ENCODE peak calls at places on chromosomes 4 and X, in six cellular contexts. D, T, L, Z, P and V are unnamed samples.

GRCh38 chr4:24514808-24515207 is 69.5 kb downstream of the DHX15 start:
- DNase-seq in D (no peak), T (no peak), P (no peak), L (no peak), Z (no peak), V (no peak)

GRCh38 chr4:7721984-7722551 is 217.6 kb downstream of the AFAP1 start:
- DNase-seq in P (no peak), D (no peak), L (peak), T (no peak), Z (no peak), V (no peak)

GRCh38 chr4:112552668-112553067 is 36.7 kb upstream of the NEUROG2 start:
- DNase-seq in T (no peak), L (no peak), P (peak), Z (peak), D (no peak), V (no peak)

GRCh38 chrX:121457096-121457495 is 409.7 kb downstream of the GLUD2 start:
- DNase-seq in T (no peak), P (no peak), L (no peak), Z (no peak), D (no peak), V (no peak)

GRCh38 chr4:88823058-88823919 is 125.7 kb upstream of the NAP1L5 start:
- DNase-seq in L (peak), P (peak), Z (peak), T (peak), D (peak), V (peak)

GRCh38 chr4:685681-686218 is 3.2 kb downstream of the SLC49A3 start:
- DNase-seq in D (no peak), L (no peak), P (no peak), Z (no peak), T (no peak), V (no peak)

GRCh38 chrX:138255373-138255772 is 456.1 kb downstream of the FGF13 start:
- DNase-seq in L (no peak), Z (no peak), T (no peak), P (no peak), D (no peak), V (no peak)

GRCh38 chrX:47242321-47242720 is 9.5 kb downstream of the USP11 start:
- DNase-seq in Z (no peak), D (no peak), T (no peak), P (no peak), L (no peak), V (no peak)

GRCh38 chr4:152340818-152341217 is 195.1 kb downstream of the FBXW7 start:
- DNase-seq in P (no peak), T (no peak), L (no peak), Z (peak), D (no peak), V (no peak)

GRCh38 chr4:89303989-89304388 is 3.6 kb downstream of the GPRIN3 start:
- DNase-seq in L (no peak), D (no peak), P (no peak), T (no peak), Z (no peak), V (no peak)

GRCh38 chr4:83929550-83929949 is 393.6 kb downstream of the GPAT3 start:
- DNase-seq in P (no peak), L (no peak), T (no peak), Z (no peak), D (no peak), V (no peak)

GRCh38 chrX:78377186-78377585 is 49.8 kb upstream of the CYSLTR1 start:
- DNase-seq in P (no peak), L (no peak), Z (no peak), T (no peak), D (no peak), V (no peak)

GRCh38 chrX:24495700-24496099 is 30.6 kb downstream of the PDK3 start:
- DNase-seq in L (no peak), Z (no peak), D (no peak), P (no peak), T (no peak), V (no peak)

GRCh38 chrX:24494544-24495113 is 29.5 kb downstream of the PDK3 start:
- DNase-seq in Z (peak), D (no peak), T (no peak), L (peak), P (peak), V (no peak)

GRCh38 chrX:24498975-24499374 is 33.9 kb downstream of the PDK3 start:
- DNase-seq in Z (peak), T (no peak), P (peak), L (peak), D (no peak), V (no peak)

GRCh38 chrX:24493740-24494543 is 28.9 kb downstream of the PDK3 start:
- DNase-seq in D (no peak), T (no peak), Z (no peak), P (no peak), L (no peak), V (no peak)

GRCh38 chrX:24498181-24498580 is 33.1 kb downstream of the PDK3 start:
- DNase-seq in T (no peak), L (peak), P (no peak), Z (peak), D (no peak), V (no peak)
- TF ChIP-seq CTCF in T (no peak), L (peak), P (no peak), Z (peak), D (no peak), V (no peak)

GRCh38 chr4:118033148-118034060 is 882 bp upstream of the NDST3 start:
- DNase-seq in D (peak), P (peak), T (peak), Z (peak), L (peak), V (no peak)
- TF ChIP-seq CTCF in D (no peak), P (no peak), T (no peak), Z (no peak), L (no peak), V (no peak)

DNA sequence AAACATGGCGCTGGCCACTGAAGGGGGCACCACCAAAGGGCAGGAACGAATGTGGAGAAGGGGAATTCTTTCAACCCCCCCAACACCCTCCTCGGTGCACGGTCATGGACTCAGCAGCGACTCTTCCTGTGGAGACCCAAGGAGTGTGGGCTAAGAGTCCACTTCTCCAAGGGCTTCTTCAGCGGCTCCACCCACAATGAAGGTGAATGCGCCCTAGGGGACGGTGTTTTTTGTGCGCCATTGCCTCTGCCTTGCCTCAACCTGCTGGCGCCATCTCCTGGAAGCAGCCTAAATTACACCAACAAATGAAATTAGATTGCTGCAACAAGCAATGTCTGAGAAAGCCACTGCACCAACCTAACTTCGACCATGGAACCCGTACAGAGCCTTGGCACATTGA is 169.2 kb upstream of the MAGEB18 start:
- DNase-seq in D (no peak), L (peak), P (no peak), Z (peak), T (peak), V (no peak)
- TF ChIP-seq CTCF in D (peak), L (peak), P (peak), Z (peak), T (peak), V (no peak)

GRCh38 chr4:81405900-81406401 is 65.8 kb downstream of the RASGEF1B start:
- DNase-seq in L (peak), Z (peak), T (no peak), D (no peak), P (peak), V (no peak)

GRCh38 chr4:81407726-81408125 is 64.0 kb downstream of the RASGEF1B start:
- DNase-seq in P (no peak), L (no peak), T (no peak), Z (no peak), D (no peak), V (no peak)

GRCh38 chr4:81408341-81408740 is 63.4 kb downstream of the RASGEF1B start:
- DNase-seq in L (no peak), P (no peak), T (no peak), Z (no peak), D (no peak), V (no peak)

GRCh38 chr4:81409836-81410235 is 61.9 kb downstream of the RASGEF1B start:
- DNase-seq in Z (no peak), P (no peak), D (no peak), L (no peak), T (no peak), V (no peak)

GRCh38 chr4:81404294-81404693 is 67.4 kb downstream of the RASGEF1B start:
- DNase-seq in L (no peak), Z (no peak), T (no peak), D (no peak), P (peak), V (no peak)
- TF ChIP-seq CTCF in L (no peak), Z (no peak), T (no peak), D (no peak), P (peak), V (no peak)